ENCODE peak calls at places on chromosomes 2 and 18, in five cellular contexts. One of them, this sample, is unnamed.

GRCh38 chr2:75932996-75933395 is 222.3 kb upstream of the GCFC2 start:
- DNase-seq in fibroblast of pulmonary artery: no peak
- DNase-seq in uterus: no peak
- DNase-seq in lower leg skin: no peak
- DNase-seq in spleen: no peak
- DNase-seq in this sample: no peak

GRCh38 chr2:220162320-220162719 is 534.9 kb downstream of the SLC4A3 start:
- DNase-seq in fibroblast of pulmonary artery: peak
- DNase-seq in uterus: no peak
- DNase-seq in lower leg skin: no peak
- DNase-seq in spleen: no peak
- DNase-seq in this sample: no peak

GRCh38 chr2:26608557-26608956 is 32.6 kb downstream of the CIB4 start:
- DNase-seq in fibroblast of pulmonary artery: no peak
- DNase-seq in uterus: no peak
- DNase-seq in lower leg skin: no peak
- DNase-seq in spleen: peak
- DNase-seq in this sample: no peak

GRCh38 chr2:203894262-203894661 is 26.7 kb downstream of the CTLA4 start:
- DNase-seq in fibroblast of pulmonary artery: no peak
- DNase-seq in uterus: no peak
- DNase-seq in lower leg skin: no peak
- DNase-seq in spleen: no peak
- DNase-seq in this sample: no peak

GRCh38 chr2:176122266-176122632 is 270 bp upstream of the HOXD9 start:
- DNase-seq in fibroblast of pulmonary artery: no peak
- DNase-seq in uterus: no peak
- DNase-seq in lower leg skin: no peak
- DNase-seq in spleen: peak
- DNase-seq in this sample: no peak

GRCh38 chr18:45670281-45670962 is 53.6 kb upstream of the SLC14A1 start:
- DNase-seq in fibroblast of pulmonary artery: peak
- DNase-seq in uterus: no peak
- DNase-seq in lower leg skin: no peak
- DNase-seq in spleen: no peak
- DNase-seq in this sample: peak

GRCh38 chr18:4586729-4587128 is 131.6 kb upstream of the DLGAP1 start:
- DNase-seq in fibroblast of pulmonary artery: no peak
- DNase-seq in uterus: no peak
- DNase-seq in lower leg skin: no peak
- DNase-seq in spleen: no peak
- DNase-seq in this sample: no peak

GRCh38 chr2:147358375-147358774 is 486.5 kb upstream of the ACVR2A start:
- DNase-seq in fibroblast of pulmonary artery: no peak
- DNase-seq in uterus: no peak
- DNase-seq in lower leg skin: no peak
- DNase-seq in spleen: no peak
- DNase-seq in this sample: peak

GRCh38 chr2:59655809-59656208 is 897.6 kb downstream of the BCL11A start:
- DNase-seq in fibroblast of pulmonary artery: no peak
- DNase-seq in uterus: no peak
- DNase-seq in lower leg skin: no peak
- DNase-seq in spleen: no peak
- DNase-seq in this sample: no peak

GRCh38 chr2:236887519-236887918 is 198.2 kb upstream of the COPS8 start:
- DNase-seq in fibroblast of pulmonary artery: peak
- DNase-seq in uterus: peak
- DNase-seq in lower leg skin: peak
- DNase-seq in spleen: no peak
- DNase-seq in this sample: no peak

GRCh38 chr18:395481-396250 is 104.8 kb downstream of the COLEC12 start:
- DNase-seq in fibroblast of pulmonary artery: peak
- DNase-seq in uterus: peak
- DNase-seq in lower leg skin: peak
- DNase-seq in spleen: no peak
- DNase-seq in this sample: no peak

GRCh38 chr18:3973191-3973590 is 481.9 kb downstream of the DLGAP1 start:
- DNase-seq in fibroblast of pulmonary artery: no peak
- DNase-seq in uterus: no peak
- DNase-seq in lower leg skin: no peak
- DNase-seq in spleen: no peak
- DNase-seq in this sample: no peak

GRCh38 chr18:3209859-3210569 is 9.8 kb downstream of the MYOM1 start:
- DNase-seq in fibroblast of pulmonary artery: no peak
- DNase-seq in uterus: no peak
- DNase-seq in lower leg skin: no peak
- DNase-seq in spleen: no peak
- DNase-seq in this sample: no peak

GRCh38 chr2:50143822-50144575 is 887.9 kb downstream of the NRXN1 start:
- DNase-seq in fibroblast of pulmonary artery: peak
- DNase-seq in uterus: no peak
- DNase-seq in lower leg skin: no peak
- DNase-seq in spleen: no peak
- DNase-seq in this sample: no peak

GRCh38 chr18:5975111-5975622 is 79.8 kb upstream of the TMEM200C start:
- DNase-seq in fibroblast of pulmonary artery: peak
- DNase-seq in uterus: no peak
- DNase-seq in lower leg skin: no peak
- DNase-seq in spleen: no peak
- DNase-seq in this sample: no peak

GRCh38 chr2:119252186-119253113 is 28.8 kb downstream of the STEAP3 start:
- DNase-seq in fibroblast of pulmonary artery: peak
- DNase-seq in uterus: no peak
- DNase-seq in lower leg skin: no peak
- DNase-seq in spleen: no peak
- DNase-seq in this sample: no peak

GRCh38 chr2:54704688-54705605 is 18.5 kb upstream of the EML6 start:
- DNase-seq in fibroblast of pulmonary artery: peak
- DNase-seq in uterus: no peak
- DNase-seq in lower leg skin: no peak
- DNase-seq in spleen: no peak
- DNase-seq in this sample: no peak

GRCh38 chr2:206217162-206217561 is 57.3 kb upstream of the ZDBF2 start:
- DNase-seq in fibroblast of pulmonary artery: no peak
- DNase-seq in uterus: no peak
- DNase-seq in lower leg skin: no peak
- DNase-seq in spleen: no peak
- DNase-seq in this sample: no peak

GRCh38 chr2:147631294-147631693 is 213.5 kb upstream of the ACVR2A start:
- DNase-seq in fibroblast of pulmonary artery: no peak
- DNase-seq in uterus: no peak
- DNase-seq in lower leg skin: no peak
- DNase-seq in spleen: no peak
- DNase-seq in this sample: no peak

GRCh38 chr18:44826418-44827259 is 146.0 kb downstream of the SETBP1 start:
- DNase-seq in fibroblast of pulmonary artery: peak
- DNase-seq in uterus: peak
- DNase-seq in lower leg skin: peak
- DNase-seq in spleen: no peak
- DNase-seq in this sample: peak

DNA sequence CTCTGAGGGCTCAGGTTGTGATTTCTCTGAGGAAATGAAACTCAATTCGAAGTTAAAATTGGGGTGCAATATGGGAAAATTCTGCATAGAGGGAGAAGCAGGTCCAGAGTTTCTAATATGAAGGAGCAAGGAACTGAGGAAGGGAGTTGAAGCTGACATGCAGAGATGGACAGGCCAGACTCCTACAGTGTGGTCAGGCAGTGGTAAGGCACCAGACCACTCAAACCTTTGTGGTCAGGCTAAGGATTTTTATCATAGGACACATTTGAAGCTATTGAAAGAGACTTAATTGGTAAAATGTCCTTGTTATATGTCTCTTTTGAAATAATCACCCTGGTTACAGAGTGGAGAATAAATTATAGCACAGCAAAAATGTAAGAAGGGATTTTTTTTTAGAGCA is 1074.8 kb upstream of the CDH2 start:
- DNase-seq in fibroblast of pulmonary artery: no peak
- DNase-seq in uterus: no peak
- DNase-seq in lower leg skin: no peak
- DNase-seq in spleen: no peak
- DNase-seq in this sample: no peak
- H3K4me3 ChIP-seq in fibroblast of pulmonary artery: no peak
- H3K4me3 ChIP-seq in uterus: no peak
- H3K4me3 ChIP-seq in lower leg skin: no peak
- H3K4me3 ChIP-seq in spleen: no peak
- H3K4me3 ChIP-seq in this sample: no peak

DNA sequence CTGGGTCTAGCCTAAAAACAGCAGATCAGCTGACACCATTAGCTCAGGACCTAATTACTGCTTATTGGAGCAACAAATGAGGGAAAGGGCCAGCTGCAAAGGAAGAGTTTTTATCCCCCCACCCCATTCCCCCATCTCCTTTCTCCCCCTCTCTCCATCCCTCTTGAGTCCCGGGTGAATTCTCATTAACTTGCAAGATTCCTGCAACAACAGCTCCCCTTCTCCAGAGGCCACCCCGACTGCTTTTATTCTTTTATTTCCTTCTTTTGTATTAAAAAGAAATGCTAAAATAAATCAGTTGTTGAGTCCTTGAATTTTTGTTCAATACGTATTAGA is 473 bp upstream of the NOL4 start:
- DNase-seq in fibroblast of pulmonary artery: no peak
- DNase-seq in uterus: no peak
- DNase-seq in lower leg skin: no peak
- DNase-seq in spleen: no peak
- DNase-seq in this sample: no peak
- H3K4me3 ChIP-seq in fibroblast of pulmonary artery: no peak
- H3K4me3 ChIP-seq in uterus: no peak
- H3K4me3 ChIP-seq in lower leg skin: no peak
- H3K4me3 ChIP-seq in spleen: no peak
- H3K4me3 ChIP-seq in this sample: peak

GRCh38 chr2:25523060-25523459 is 150.3 kb downstream of the DTNB start:
- DNase-seq in fibroblast of pulmonary artery: no peak
- DNase-seq in uterus: no peak
- DNase-seq in lower leg skin: no peak
- DNase-seq in spleen: no peak
- DNase-seq in this sample: no peak

GRCh38 chr2:25521126-25521525 is 152.3 kb downstream of the DTNB start:
- DNase-seq in fibroblast of pulmonary artery: no peak
- DNase-seq in uterus: no peak
- DNase-seq in lower leg skin: no peak
- DNase-seq in spleen: no peak
- DNase-seq in this sample: no peak

GRCh38 chr2:25524507-25524906 is 148.9 kb downstream of the DTNB start:
- DNase-seq in fibroblast of pulmonary artery: no peak
- DNase-seq in uterus: no peak
- DNase-seq in lower leg skin: no peak
- DNase-seq in spleen: no peak
- DNase-seq in this sample: no peak

GRCh38 chr2:25517701-25518100 is 155.7 kb downstream of the DTNB start:
- DNase-seq in fibroblast of pulmonary artery: no peak
- DNase-seq in uterus: no peak
- DNase-seq in lower leg skin: no peak
- DNase-seq in spleen: no peak
- DNase-seq in this sample: no peak

DNA sequence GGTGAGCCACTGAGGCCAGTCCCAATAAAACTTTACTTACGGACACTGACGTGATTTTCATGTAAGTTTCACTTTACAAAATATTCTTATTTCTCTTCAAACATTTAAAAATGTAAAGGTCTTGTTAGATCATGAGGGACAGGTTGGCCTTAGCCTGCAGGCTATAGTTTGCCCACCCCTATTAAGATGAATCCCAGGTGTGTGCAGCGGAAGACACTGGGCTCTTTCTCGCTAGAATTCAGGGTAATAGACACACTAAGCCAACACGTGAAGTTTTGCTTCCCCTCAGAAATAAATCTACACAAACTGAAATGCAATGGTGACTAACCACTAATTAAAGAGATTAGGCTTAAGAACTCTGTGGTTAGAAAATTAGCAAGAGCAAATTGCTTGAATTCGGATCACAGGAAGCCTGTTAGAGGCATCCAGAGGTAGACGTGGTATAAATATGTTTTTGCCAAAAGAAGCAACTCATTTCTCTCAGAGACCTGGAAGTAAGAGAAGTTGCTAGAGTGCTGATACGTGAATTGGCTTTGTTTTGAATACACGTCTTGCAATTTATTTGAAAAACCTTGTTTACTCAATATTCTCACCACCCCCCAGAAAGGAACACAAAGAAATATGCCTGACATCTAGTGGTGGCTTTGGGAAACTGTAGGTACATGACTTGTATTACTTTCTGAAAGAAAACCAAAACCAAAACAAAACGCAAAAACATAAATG is 151.6 kb downstream of the DTNB start:
- DNase-seq in fibroblast of pulmonary artery: peak
- DNase-seq in uterus: no peak
- DNase-seq in lower leg skin: no peak
- DNase-seq in spleen: no peak
- DNase-seq in this sample: no peak
- H3K4me3 ChIP-seq in fibroblast of pulmonary artery: peak
- H3K4me3 ChIP-seq in uterus: peak
- H3K4me3 ChIP-seq in lower leg skin: no peak
- H3K4me3 ChIP-seq in spleen: peak
- H3K4me3 ChIP-seq in this sample: peak

GRCh38 chr2:11388262-11389047 is 44.0 kb upstream of the ROCK2 start:
- DNase-seq in fibroblast of pulmonary artery: no peak
- DNase-seq in uterus: no peak
- DNase-seq in lower leg skin: no peak
- DNase-seq in spleen: no peak
- DNase-seq in this sample: no peak
- H3K4me3 ChIP-seq in fibroblast of pulmonary artery: no peak
- H3K4me3 ChIP-seq in uterus: no peak
- H3K4me3 ChIP-seq in lower leg skin: no peak
- H3K4me3 ChIP-seq in spleen: no peak
- H3K4me3 ChIP-seq in this sample: no peak

GRCh38 chr2:241680827-241681599 is 5.6 kb downstream of the DTYMK start:
- DNase-seq in fibroblast of pulmonary artery: peak
- DNase-seq in uterus: peak
- DNase-seq in lower leg skin: no peak
- DNase-seq in spleen: no peak
- DNase-seq in this sample: peak
- H3K4me3 ChIP-seq in fibroblast of pulmonary artery: no peak
- H3K4me3 ChIP-seq in uterus: no peak
- H3K4me3 ChIP-seq in lower leg skin: no peak
- H3K4me3 ChIP-seq in spleen: no peak
- H3K4me3 ChIP-seq in this sample: no peak

DNA sequence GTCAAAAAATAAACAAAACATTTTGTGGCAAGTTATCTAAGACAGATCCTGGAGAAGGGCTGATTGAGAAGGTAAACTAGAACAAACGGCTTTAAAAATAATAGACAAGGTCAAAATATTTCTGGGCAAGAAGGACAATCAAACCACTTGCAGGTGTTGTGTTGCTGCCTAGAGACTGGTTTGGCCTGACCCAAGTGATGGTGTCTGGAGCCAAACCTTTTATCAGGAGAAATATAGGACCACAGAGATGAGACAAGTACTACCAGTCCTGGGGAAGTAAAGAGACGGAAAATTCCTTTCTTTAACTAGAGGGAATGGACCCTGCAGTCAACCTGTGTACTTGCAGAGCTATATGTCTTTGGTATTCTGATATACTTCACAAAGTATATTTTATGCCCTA is 44.2 kb downstream of the PLCL1 start:
- DNase-seq in fibroblast of pulmonary artery: no peak
- DNase-seq in uterus: no peak
- DNase-seq in lower leg skin: no peak
- DNase-seq in spleen: no peak
- DNase-seq in this sample: no peak
- H3K4me3 ChIP-seq in fibroblast of pulmonary artery: no peak
- H3K4me3 ChIP-seq in uterus: no peak
- H3K4me3 ChIP-seq in lower leg skin: no peak
- H3K4me3 ChIP-seq in spleen: no peak
- H3K4me3 ChIP-seq in this sample: no peak